ENCODE peak calls at places on chromosome X, in seven cellular contexts. L, H, Q, E, X, I and G are unnamed samples.

GRCh38 chrX:16838202-16839066 is 31.7 kb downstream of the RBBP7 start:
- DNase-seq in L (no peak), H (peak; percentile 81), Q (no peak), E (no peak), X (no peak), I (no peak), G (peak; percentile 25)

GRCh38 chrX:132564026-132564425 is 75.2 kb upstream of the MBNL3 start:
- DNase-seq in L (no peak), H (peak; percentile 24), Q (no peak), E (no peak), X (no peak), I (no peak), G (no peak)

GRCh38 chrX:136577562-136577961 is 45.5 kb downstream of the VGLL1 start:
- DNase-seq in L (peak; percentile 37), H (peak; percentile 49), Q (peak; percentile 69), E (peak; percentile 5), X (peak; percentile 49), I (peak; percentile 75), G (no peak)

GRCh38 chrX:44935640-44936039 is 62.7 kb downstream of the KDM6A start:
- DNase-seq in L (no peak), H (no peak), Q (no peak), E (no peak), X (no peak), I (no peak), G (no peak)

GRCh38 chrX:13179100-13179499 is 134.7 kb upstream of the FAM9C start:
- DNase-seq in L (no peak), H (peak; percentile 30), Q (no peak), E (no peak), X (no peak), I (no peak), G (no peak)

GRCh38 chrX:111302284-111302683 is 32.0 kb upstream of the CAPN6 start:
- DNase-seq in L (no peak), H (no peak), Q (no peak), E (no peak), X (no peak), I (no peak), G (no peak)

GRCh38 chrX:18377802-18378201 is 23.3 kb upstream of the SCML2 start:
- DNase-seq in L (no peak), H (peak; percentile 20), Q (peak; percentile 43), E (no peak), X (no peak), I (peak; percentile 62), G (no peak)

GRCh38 chrX:50691820-50692219 is 122.2 kb downstream of the SHROOM4 start:
- DNase-seq in L (no peak), H (peak; percentile 54), Q (peak; percentile 48), E (no peak), X (no peak), I (peak; percentile 66), G (no peak)

GRCh38 chrX:43589735-43590515 is 66.2 kb upstream of the MAOA start:
- DNase-seq in L (no peak), H (peak; percentile 84), Q (no peak), E (no peak), X (no peak), I (no peak), G (no peak)

GRCh38 chrX:110678591-110678990 is 117.0 kb downstream of the CHRDL1 start:
- DNase-seq in L (no peak), H (no peak), Q (no peak), E (no peak), X (no peak), I (no peak), G (no peak)

GRCh38 chrX:9597361-9598035 is 132.6 kb downstream of the TBL1X start:
- DNase-seq in L (no peak), H (peak; percentile 10), Q (no peak), E (no peak), X (no peak), I (no peak), G (no peak)

GRCh38 chrX:18664947-18665346 is 7.0 kb downstream of the RS1 start:
- DNase-seq in L (no peak), H (no peak), Q (no peak), E (no peak), X (no peak), I (no peak), G (no peak)

GRCh38 chrX:23799469-23800065 is 16.6 kb downstream of the SAT1 start:
- DNase-seq in L (no peak), H (peak; percentile 57), Q (no peak), E (no peak), X (no peak), I (no peak), G (no peak)

GRCh38 chrX:135520022-135520552 is 373 bp upstream of the INTS6L start:
- DNase-seq in L (no peak), H (peak; percentile 39), Q (no peak), E (no peak), X (no peak), I (no peak), G (no peak)

GRCh38 chrX:138638996-138639395 is 72.5 kb downstream of the FGF13 start:
- DNase-seq in L (no peak), H (no peak), Q (no peak), E (no peak), X (no peak), I (no peak), G (no peak)

GRCh38 chrX:21745756-21746155 is 12.2 kb downstream of the SMPX start:
- DNase-seq in L (no peak), H (peak; percentile 37), Q (peak; percentile 22), E (no peak), X (peak; percentile 8), I (peak; percentile 28), G (no peak)

GRCh38 chrX:19237919-19238318 is 105.8 kb upstream of the PDHA1 start:
- DNase-seq in L (no peak), H (peak; percentile 27), Q (no peak), E (no peak), X (no peak), I (no peak), G (no peak)

GRCh38 chrX:26908218-26908617 is 554.9 kb downstream of the PPP4R3C start:
- DNase-seq in L (no peak), H (no peak), Q (no peak), E (no peak), X (no peak), I (no peak), G (no peak)